ENCODE peak calls at places on chromosomes 4 and X, in four cellular contexts. P is K562, A is HepG2, E is H1. K is an unnamed sample.

GRCh38 chr4:150722908-150723362 is 141.0 kb downstream of the MAB21L2 start:
- DNase-seq in P (no peak), A (no peak), E (no peak), K (no peak)

GRCh38 chr4:14399919-14400706 is 602.2 kb upstream of the CPEB2 start:
- DNase-seq in P (no peak), A (no peak), E (no peak), K (no peak)

GRCh38 chr4:2281575-2282343 is 19.9 kb upstream of the MXD4 start:
- DNase-seq in P (no peak), A (no peak), E (no peak), K (peak; percentile 41)

GRCh38 chr4:163515198-163515597 is 20.7 kb downstream of the TMA16 start:
- DNase-seq in P (no peak), A (no peak), E (no peak), K (no peak)

GRCh38 chrX:148588649-148589310 is 88.4 kb downstream of the AFF2 start:
- DNase-seq in P (no peak), A (no peak), E (no peak), K (no peak)

GRCh38 chrX:153347530-153347929 is 13.6 kb downstream of the ZNF275 start:
- DNase-seq in P (no peak), A (no peak), E (no peak), K (no peak)

GRCh38 chrX:114584434-114584943 is 603 bp downstream of the HTR2C start:
- DNase-seq in P (no peak), A (no peak), E (peak; percentile 63), K (no peak)

GRCh38 chr4:142565771-142566170 is 280.3 kb downstream of the INPP4B start:
- DNase-seq in P (no peak), A (no peak), E (no peak), K (no peak)

GRCh38 chr4:56099378-56099786 is 150.6 kb downstream of the CEP135 start:
- DNase-seq in P (no peak), A (no peak), E (no peak), K (no peak)

GRCh38 chr4:55080174-55080865 is 45.1 kb downstream of the KDR start:
- DNase-seq in P (no peak), A (no peak), E (no peak), K (no peak)

GRCh38 chr4:90727938-90728337 is 600.7 kb downstream of the CCSER1 start:
- DNase-seq in P (no peak), A (no peak), E (no peak), K (no peak)

GRCh38 chr4:179307297-179308136 is 1865.3 kb upstream of the AGA start:
- DNase-seq in P (peak; percentile 20), A (peak; percentile 24), E (peak; percentile 85), K (peak; percentile 1)

GRCh38 chr4:113566015-113566795 is 195.3 kb downstream of the CAMK2D start:
- DNase-seq in P (no peak), A (no peak), E (no peak), K (no peak)

GRCh38 chrX:154649864-154650510 is 3.4 kb downstream of the CTAG2 start:
- DNase-seq in P (no peak), A (no peak), E (no peak), K (no peak)

GRCh38 chrX:46737462-46737861 is 21.5 kb downstream of the SLC9A7 start:
- DNase-seq in P (no peak), A (no peak), E (no peak), K (no peak)

GRCh38 chr4:3366893-3367775 is 74.3 kb downstream of the RGS12 start:
- DNase-seq in P (no peak), A (no peak), E (peak; percentile 56), K (no peak)

GRCh38 chrX:121579016-121579760 is 531.8 kb downstream of the GLUD2 start:
- DNase-seq in P (no peak), A (peak; percentile 7), E (no peak), K (peak; percentile 4)

GRCh38 chrX:2351999-2352995 is 148.5 kb downstream of the DHRSX start:
- DNase-seq in P (peak; percentile 37), A (no peak), E (no peak), K (no peak)

GRCh38 chr4:19694829-19695228 is 556.9 kb upstream of the SLIT2 start:
- DNase-seq in P (no peak), A (no peak), E (no peak), K (no peak)

GRCh38 chr4:23165669-23166068 is 472.9 kb downstream of the GBA3 start:
- DNase-seq in P (no peak), A (no peak), E (no peak), K (no peak)

GRCh38 chr4:3255611-3256186 is 6.7 kb downstream of the MSANTD1 start:
- DNase-seq in P (no peak), A (no peak), E (peak; percentile 22), K (no peak)

GRCh38 chrX:87067795-87068194 is 449.8 kb upstream of the KLHL4 start:
- DNase-seq in P (no peak), A (no peak), E (no peak), K (no peak)

DNA sequence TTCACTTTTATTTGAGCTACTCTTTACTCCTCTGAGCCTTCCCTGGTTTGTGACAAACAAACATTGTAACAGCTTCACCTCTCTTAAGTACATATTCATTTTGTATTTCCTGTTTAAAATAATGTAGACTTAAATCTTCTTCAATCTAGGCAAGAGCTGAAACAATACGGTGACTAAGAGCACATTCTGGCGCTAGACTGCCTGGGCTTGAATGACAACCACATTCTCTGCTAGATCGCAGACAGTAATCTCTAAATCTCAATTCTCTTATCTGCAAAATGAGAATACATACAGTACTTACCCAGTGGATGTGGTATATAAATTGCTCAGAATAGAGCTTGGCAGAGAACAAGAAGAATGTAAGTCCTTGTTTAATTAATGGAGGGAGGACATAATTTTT is 144.8 kb downstream of the ARAP2 start:
- DNase-seq in P (no peak), A (no peak), E (no peak), K (no peak)
- TF ChIP-seq ZNF274 in P (no peak), A (no peak), E (no peak), K (no peak)

DNA sequence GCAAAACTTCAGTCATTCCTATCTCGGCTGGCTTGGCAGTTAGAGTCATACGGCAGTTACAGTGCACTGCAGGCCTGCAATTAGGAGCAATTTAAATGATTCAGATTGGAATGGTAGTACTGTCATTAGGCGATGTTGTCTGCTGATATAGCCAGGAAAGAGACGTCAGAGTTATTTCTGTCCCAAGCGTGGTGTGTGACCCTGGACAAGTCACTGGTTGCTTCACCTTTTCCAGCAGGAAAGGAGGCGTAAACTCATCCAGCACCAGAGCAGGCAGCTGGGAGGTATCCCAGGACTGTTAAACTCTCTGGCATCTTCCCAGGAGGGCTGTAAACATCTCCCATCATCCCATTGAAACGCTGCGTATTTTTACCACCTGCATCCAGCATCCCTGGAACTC is 842 bp upstream of the LNX1 start:
- DNase-seq in P (no peak), A (no peak), E (no peak), K (no peak)
- TF ChIP-seq USF2 in P (no peak), A (no peak), E (no peak), K (no peak)

DNA sequence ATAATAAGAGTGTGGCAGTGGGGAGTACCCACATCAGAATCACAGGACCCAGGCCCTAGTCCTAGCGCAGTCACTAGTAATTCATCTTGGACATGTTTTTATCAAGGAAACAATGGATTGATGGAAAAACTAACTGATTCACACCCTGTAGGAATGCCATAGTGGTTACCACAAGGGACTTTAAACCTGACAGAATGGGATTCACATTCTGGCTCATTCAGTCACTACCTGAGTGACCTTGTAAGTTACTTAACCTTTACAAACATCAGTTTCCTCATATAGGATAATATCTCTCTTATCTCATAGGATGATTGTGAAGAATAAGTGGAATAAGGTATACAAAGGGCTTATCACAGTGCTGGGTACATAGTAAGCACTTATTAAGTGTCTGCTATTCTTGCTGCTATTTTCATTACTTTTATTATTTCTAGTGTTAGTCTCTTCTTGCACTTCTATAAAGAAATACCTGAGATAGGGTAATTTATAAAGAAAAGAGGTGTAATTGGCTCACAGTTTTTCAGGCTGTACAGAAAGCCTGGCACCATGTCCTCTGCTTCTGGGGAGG is 247.5 kb upstream of the KLF3 start:
- DNase-seq in P (no peak), A (peak; percentile 83), E (no peak), K (no peak)
- TF ChIP-seq BRCA1 in P (no peak), A (no peak), E (no peak), K (no peak)

GRCh38 chrX:20204354-20204753 is 62.4 kb downstream of the RPS6KA3 start:
- DNase-seq in P (no peak), A (no peak), E (no peak), K (no peak)

GRCh38 chrX:20211261-20211786 is 55.4 kb downstream of the RPS6KA3 start:
- DNase-seq in P (no peak), A (peak; percentile 73), E (no peak), K (no peak)

GRCh38 chrX:20205927-20206708 is 60.6 kb downstream of the RPS6KA3 start:
- DNase-seq in P (no peak), A (no peak), E (no peak), K (no peak)
- TF ChIP-seq ZNF274 in P (no peak), A (no peak), E (no peak), K (no peak)

GRCh38 chrX:130025256-130025655 is 42.8 kb downstream of the BCORL1 start:
- DNase-seq in P (no peak), A (no peak), E (peak; percentile 50), K (no peak)

GRCh38 chrX:130027569-130027968 is 45.1 kb downstream of the BCORL1 start:
- DNase-seq in P (no peak), A (no peak), E (no peak), K (no peak)

GRCh38 chrX:130028196-130028595 is 45.8 kb downstream of the BCORL1 start:
- DNase-seq in P (peak; percentile 59), A (no peak), E (peak; percentile 65), K (no peak)

GRCh38 chrX:130020661-130021324 is 38.4 kb downstream of the BCORL1 start:
- DNase-seq in P (no peak), A (no peak), E (no peak), K (no peak)

GRCh38 chrX:130024127-130024526 is 41.7 kb downstream of the BCORL1 start:
- DNase-seq in P (peak; percentile 91), A (no peak), E (peak; percentile 80), K (peak; percentile 65)
- TF ChIP-seq USF2 in P (no peak), A (no peak), E (no peak), K (no peak)

DNA sequence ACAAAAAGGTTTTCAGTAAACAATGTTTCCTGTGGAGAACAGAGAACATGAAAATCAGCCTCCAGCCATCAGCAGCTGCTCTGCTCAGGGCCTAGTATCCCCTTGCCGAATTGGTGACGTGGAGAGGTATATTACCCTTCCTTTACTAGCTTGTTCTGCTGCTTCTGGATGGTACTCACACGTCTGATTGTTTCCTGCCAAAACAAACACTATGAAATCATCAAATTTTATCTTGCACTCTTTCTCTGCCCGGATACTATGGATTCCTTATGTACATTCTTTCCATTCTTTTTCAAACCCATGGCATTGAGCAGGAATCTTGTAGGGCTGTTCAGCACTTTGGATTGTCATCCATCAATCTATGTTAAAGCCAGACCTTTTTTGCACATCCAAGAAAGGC is 18.8 kb upstream of the METAP1 start:
- DNase-seq in P (no peak), A (no peak), E (no peak), K (no peak)
- TF ChIP-seq BRCA1 in P (no peak), A (no peak), E (no peak), K (no peak)

GRCh38 chrX:53317365-53318069 is 36.1 kb upstream of the IQSEC2 start:
- DNase-seq in P (peak; percentile 77), A (peak; percentile 13), E (peak; percentile 82), K (no peak)
- TF ChIP-seq ZNF274 in P (no peak), A (no peak), E (no peak), K (no peak)

GRCh38 chr4:52861879-52862604 is at the start of gene RASL11B:
- DNase-seq in P (peak; percentile 97), A (peak; percentile 20), E (peak; percentile 92), K (peak; percentile 4)
- TF ChIP-seq USF2 in P (no peak), A (no peak), E (no peak), K (no peak)

GRCh38 chr4:128590034-128590740 is 219.3 kb upstream of the JADE1 start:
- DNase-seq in P (no peak), A (peak; percentile 6), E (no peak), K (no peak)
- TF ChIP-seq BRCA1 in P (no peak), A (no peak), E (no peak), K (no peak)

K was measured in GM12878.